ENCODE peak calls at places on chromosome X, in ten cellular contexts. One of them, this sample, is unnamed.

GRCh38 chrX:7146026-7146702 is 1.3 kb upstream of the STS start:
- DNase-seq in fibroblast of pulmonary artery: no peak
- DNase-seq in IMR-90: no peak
- DNase-seq in A549: no peak
- DNase-seq in heart left ventricle: no peak
- DNase-seq in HepG2: no peak
- DNase-seq in uterus: no peak
- DNase-seq in HFF-Myc: no peak
- DNase-seq in HCT116: no peak
- DNase-seq in neural progenitor cell: no peak
- DNase-seq in this sample: no peak

GRCh38 chrX:39890807-39891206 is 207.0 kb downstream of the BCOR start:
- DNase-seq in fibroblast of pulmonary artery: no peak
- DNase-seq in IMR-90: no peak
- DNase-seq in A549: no peak
- DNase-seq in heart left ventricle: peak
- DNase-seq in HepG2: no peak
- DNase-seq in uterus: no peak
- DNase-seq in HFF-Myc: no peak
- DNase-seq in HCT116: no peak
- DNase-seq in neural progenitor cell: no peak
- DNase-seq in this sample: no peak

GRCh38 chrX:144732588-144732987 is 514.7 kb upstream of the SPANXN1 start:
- DNase-seq in fibroblast of pulmonary artery: no peak
- DNase-seq in IMR-90: no peak
- DNase-seq in A549: no peak
- DNase-seq in heart left ventricle: no peak
- DNase-seq in HepG2: no peak
- DNase-seq in uterus: no peak
- DNase-seq in HFF-Myc: no peak
- DNase-seq in HCT116: no peak
- DNase-seq in neural progenitor cell: no peak
- DNase-seq in this sample: no peak

GRCh38 chrX:82081027-82081426 is 879.1 kb downstream of the SH3BGRL start:
- DNase-seq in fibroblast of pulmonary artery: no peak
- DNase-seq in IMR-90: no peak
- DNase-seq in A549: no peak
- DNase-seq in heart left ventricle: no peak
- DNase-seq in HepG2: no peak
- DNase-seq in uterus: no peak
- DNase-seq in HFF-Myc: no peak
- DNase-seq in HCT116: no peak
- DNase-seq in neural progenitor cell: peak
- DNase-seq in this sample: no peak

GRCh38 chrX:75115707-75116413 is 40.2 kb downstream of the ABCB7 start:
- DNase-seq in fibroblast of pulmonary artery: no peak
- DNase-seq in IMR-90: no peak
- DNase-seq in A549: no peak
- DNase-seq in heart left ventricle: no peak
- DNase-seq in HepG2: no peak
- DNase-seq in uterus: no peak
- DNase-seq in HFF-Myc: no peak
- DNase-seq in HCT116: no peak
- DNase-seq in neural progenitor cell: no peak
- DNase-seq in this sample: no peak

GRCh38 chrX:123959281-123960063 is 2.0 kb upstream of the STAG2 start:
- DNase-seq in fibroblast of pulmonary artery: peak
- DNase-seq in IMR-90: no peak
- DNase-seq in A549: peak
- DNase-seq in heart left ventricle: peak
- DNase-seq in HepG2: no peak
- DNase-seq in uterus: peak
- DNase-seq in HFF-Myc: no peak
- DNase-seq in HCT116: no peak
- DNase-seq in neural progenitor cell: peak
- DNase-seq in this sample: no peak

GRCh38 chrX:55715847-55716246 is 1.7 kb upstream of the RRAGB start:
- DNase-seq in fibroblast of pulmonary artery: no peak
- DNase-seq in IMR-90: no peak
- DNase-seq in A549: no peak
- DNase-seq in heart left ventricle: no peak
- DNase-seq in HepG2: peak
- DNase-seq in uterus: no peak
- DNase-seq in HFF-Myc: no peak
- DNase-seq in HCT116: no peak
- DNase-seq in neural progenitor cell: no peak
- DNase-seq in this sample: no peak

GRCh38 chrX:46837543-46838481 is 969 bp downstream of the RP2 start:
- DNase-seq in fibroblast of pulmonary artery: no peak
- DNase-seq in IMR-90: peak
- DNase-seq in A549: peak
- DNase-seq in heart left ventricle: no peak
- DNase-seq in HepG2: peak
- DNase-seq in uterus: no peak
- DNase-seq in HFF-Myc: no peak
- DNase-seq in HCT116: no peak
- DNase-seq in neural progenitor cell: no peak
- DNase-seq in this sample: no peak

GRCh38 chrX:67749536-67749935 is 205.7 kb downstream of the AR start:
- DNase-seq in fibroblast of pulmonary artery: no peak
- DNase-seq in IMR-90: no peak
- DNase-seq in A549: no peak
- DNase-seq in heart left ventricle: no peak
- DNase-seq in HepG2: no peak
- DNase-seq in uterus: no peak
- DNase-seq in HFF-Myc: no peak
- DNase-seq in HCT116: no peak
- DNase-seq in neural progenitor cell: no peak
- DNase-seq in this sample: no peak

GRCh38 chrX:129523076-129524055 is at the start of gene SMARCA1:
- DNase-seq in fibroblast of pulmonary artery: peak
- DNase-seq in IMR-90: peak
- DNase-seq in A549: peak
- DNase-seq in heart left ventricle: peak
- DNase-seq in HepG2: peak
- DNase-seq in uterus: peak
- DNase-seq in HFF-Myc: no peak
- DNase-seq in HCT116: peak
- DNase-seq in neural progenitor cell: peak
- DNase-seq in this sample: no peak

GRCh38 chrX:115344885-115345653 is 55.6 kb downstream of the LUZP4 start:
- DNase-seq in fibroblast of pulmonary artery: peak
- DNase-seq in IMR-90: peak
- DNase-seq in A549: peak
- DNase-seq in heart left ventricle: peak
- DNase-seq in HepG2: peak
- DNase-seq in uterus: peak
- DNase-seq in HFF-Myc: peak
- DNase-seq in HCT116: peak
- DNase-seq in neural progenitor cell: peak
- DNase-seq in this sample: peak

GRCh38 chrX:19624754-19625153 is 109.4 kb upstream of the MAP3K15 start:
- DNase-seq in fibroblast of pulmonary artery: no peak
- DNase-seq in IMR-90: peak
- DNase-seq in A549: no peak
- DNase-seq in heart left ventricle: no peak
- DNase-seq in HepG2: no peak
- DNase-seq in uterus: no peak
- DNase-seq in HFF-Myc: no peak
- DNase-seq in HCT116: no peak
- DNase-seq in neural progenitor cell: peak
- DNase-seq in this sample: no peak

GRCh38 chrX:71542411-71542810 is 9.5 kb downstream of the OGT start:
- DNase-seq in fibroblast of pulmonary artery: peak
- DNase-seq in IMR-90: peak
- DNase-seq in A549: no peak
- DNase-seq in heart left ventricle: no peak
- DNase-seq in HepG2: no peak
- DNase-seq in uterus: no peak
- DNase-seq in HFF-Myc: no peak
- DNase-seq in HCT116: no peak
- DNase-seq in neural progenitor cell: no peak
- DNase-seq in this sample: no peak

GRCh38 chrX:110145305-110145704 is 142.4 kb downstream of the TMEM164 start:
- DNase-seq in fibroblast of pulmonary artery: no peak
- DNase-seq in IMR-90: no peak
- DNase-seq in A549: no peak
- DNase-seq in heart left ventricle: no peak
- DNase-seq in HepG2: no peak
- DNase-seq in uterus: no peak
- DNase-seq in HFF-Myc: no peak
- DNase-seq in HCT116: no peak
- DNase-seq in neural progenitor cell: peak
- DNase-seq in this sample: no peak

GRCh38 chrX:109797311-109797975 is 64.4 kb upstream of the ACSL4 start:
- DNase-seq in fibroblast of pulmonary artery: peak
- DNase-seq in IMR-90: no peak
- DNase-seq in A549: no peak
- DNase-seq in heart left ventricle: no peak
- DNase-seq in HepG2: peak
- DNase-seq in uterus: no peak
- DNase-seq in HFF-Myc: no peak
- DNase-seq in HCT116: no peak
- DNase-seq in neural progenitor cell: no peak
- DNase-seq in this sample: no peak

GRCh38 chrX:38081926-38082708 is 75.8 kb downstream of the SYTL5 start:
- DNase-seq in fibroblast of pulmonary artery: no peak
- DNase-seq in IMR-90: no peak
- DNase-seq in A549: no peak
- DNase-seq in heart left ventricle: no peak
- DNase-seq in HepG2: no peak
- DNase-seq in uterus: no peak
- DNase-seq in HFF-Myc: no peak
- DNase-seq in HCT116: no peak
- DNase-seq in neural progenitor cell: no peak
- DNase-seq in this sample: no peak

GRCh38 chrX:38085797-38086196 is 79.4 kb downstream of the SYTL5 start:
- DNase-seq in fibroblast of pulmonary artery: no peak
- DNase-seq in IMR-90: no peak
- DNase-seq in A549: no peak
- DNase-seq in heart left ventricle: no peak
- DNase-seq in HepG2: no peak
- DNase-seq in uterus: no peak
- DNase-seq in HFF-Myc: no peak
- DNase-seq in HCT116: no peak
- DNase-seq in neural progenitor cell: no peak
- DNase-seq in this sample: no peak

GRCh38 chrX:38086451-38087215 is 80.3 kb downstream of the SYTL5 start:
- DNase-seq in fibroblast of pulmonary artery: no peak
- DNase-seq in IMR-90: no peak
- DNase-seq in A549: no peak
- DNase-seq in heart left ventricle: no peak
- DNase-seq in HepG2: no peak
- DNase-seq in uterus: no peak
- DNase-seq in HFF-Myc: no peak
- DNase-seq in HCT116: no peak
- DNase-seq in neural progenitor cell: no peak
- DNase-seq in this sample: no peak

DNA sequence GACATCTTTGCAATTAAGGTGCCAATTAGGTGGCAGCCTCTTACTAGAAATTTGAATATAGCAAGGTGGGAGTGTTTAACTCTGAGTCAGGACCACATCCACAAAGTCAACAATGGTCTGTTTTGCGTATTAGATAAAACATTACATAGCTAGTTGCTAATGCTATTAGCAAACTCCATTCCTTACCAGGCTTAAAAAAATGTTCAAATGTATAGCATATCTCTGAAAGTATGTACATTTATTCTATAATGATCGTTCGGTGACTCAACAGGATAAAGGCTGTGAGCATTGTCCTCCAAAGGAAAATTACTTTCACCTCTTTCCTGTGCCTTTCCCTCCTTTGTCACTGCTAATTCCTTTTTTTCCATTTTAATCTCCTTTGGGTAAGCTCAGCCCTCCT is 74.5 kb downstream of the SYTL5 start:
- DNase-seq in fibroblast of pulmonary artery: peak
- DNase-seq in IMR-90: peak
- DNase-seq in A549: no peak
- DNase-seq in heart left ventricle: no peak
- DNase-seq in HepG2: no peak
- DNase-seq in uterus: no peak
- DNase-seq in HFF-Myc: no peak
- DNase-seq in HCT116: no peak
- DNase-seq in neural progenitor cell: peak
- DNase-seq in this sample: no peak
- TF ChIP-seq CTCF in fibroblast of pulmonary artery: no peak
- TF ChIP-seq CTCF in IMR-90: no peak
- TF ChIP-seq CTCF in A549: no peak
- TF ChIP-seq CTCF in heart left ventricle: no peak
- TF ChIP-seq CTCF in HepG2: no peak
- TF ChIP-seq CTCF in uterus: no peak
- TF ChIP-seq CTCF in HFF-Myc: no peak
- TF ChIP-seq CTCF in HCT116: no peak
- TF ChIP-seq CTCF in neural progenitor cell: no peak
- TF ChIP-seq CTCF in this sample: no peak

DNA sequence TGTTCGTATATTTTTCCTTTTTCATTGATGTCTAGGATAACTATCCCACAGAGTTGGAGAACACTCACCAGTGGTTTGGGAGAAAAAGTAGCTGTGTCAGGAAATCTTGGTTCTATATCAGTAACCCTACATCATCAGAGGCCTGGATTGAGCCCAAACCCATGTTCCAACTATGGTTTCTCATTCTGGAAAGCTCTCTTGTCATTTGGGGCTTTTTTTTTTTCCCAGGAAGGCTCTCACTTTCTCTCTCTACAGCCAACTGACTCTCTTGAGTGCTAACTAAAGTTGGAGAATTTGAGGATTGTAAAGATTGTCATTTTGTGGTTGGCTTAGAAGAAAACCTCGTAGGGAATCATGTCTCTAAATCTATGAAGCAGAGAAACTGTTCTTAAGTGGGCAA is 228.1 kb upstream of the DIPK2B start:
- DNase-seq in fibroblast of pulmonary artery: no peak
- DNase-seq in IMR-90: no peak
- DNase-seq in A549: no peak
- DNase-seq in heart left ventricle: no peak
- DNase-seq in HepG2: no peak
- DNase-seq in uterus: no peak
- DNase-seq in HFF-Myc: no peak
- DNase-seq in HCT116: no peak
- DNase-seq in neural progenitor cell: no peak
- DNase-seq in this sample: no peak
- H3K4me3 ChIP-seq in fibroblast of pulmonary artery: no peak
- H3K4me3 ChIP-seq in IMR-90: no peak
- H3K4me3 ChIP-seq in A549: no peak
- H3K4me3 ChIP-seq in heart left ventricle: no peak
- H3K4me3 ChIP-seq in HepG2: no peak
- H3K4me3 ChIP-seq in uterus: no peak
- H3K4me3 ChIP-seq in HFF-Myc: no peak
- H3K4me3 ChIP-seq in HCT116: no peak
- H3K4me3 ChIP-seq in neural progenitor cell: no peak
- H3K4me3 ChIP-seq in this sample: no peak

GRCh38 chrX:70087857-70088256 is 25.6 kb downstream of the OTUD6A start:
- DNase-seq in fibroblast of pulmonary artery: peak
- DNase-seq in IMR-90: peak
- DNase-seq in A549: no peak
- DNase-seq in heart left ventricle: no peak
- DNase-seq in HepG2: no peak
- DNase-seq in uterus: no peak
- DNase-seq in HFF-Myc: no peak
- DNase-seq in HCT116: no peak
- DNase-seq in neural progenitor cell: no peak
- DNase-seq in this sample: no peak
- TF ChIP-seq CTCF in fibroblast of pulmonary artery: no peak
- TF ChIP-seq CTCF in IMR-90: no peak
- TF ChIP-seq CTCF in A549: no peak
- TF ChIP-seq CTCF in heart left ventricle: no peak
- TF ChIP-seq CTCF in HepG2: no peak
- TF ChIP-seq CTCF in uterus: no peak
- TF ChIP-seq CTCF in HFF-Myc: no peak
- TF ChIP-seq CTCF in HCT116: no peak
- TF ChIP-seq CTCF in neural progenitor cell: no peak
- TF ChIP-seq CTCF in this sample: no peak

GRCh38 chrX:1248381-1249061 is 20.1 kb upstream of the CSF2RA start:
- DNase-seq in fibroblast of pulmonary artery: no peak
- DNase-seq in IMR-90: no peak
- DNase-seq in A549: no peak
- DNase-seq in heart left ventricle: no peak
- DNase-seq in HepG2: peak
- DNase-seq in uterus: no peak
- DNase-seq in HFF-Myc: no peak
- DNase-seq in HCT116: no peak
- DNase-seq in neural progenitor cell: peak
- DNase-seq in this sample: no peak
- H3K4me3 ChIP-seq in fibroblast of pulmonary artery: no peak
- H3K4me3 ChIP-seq in IMR-90: no peak
- H3K4me3 ChIP-seq in A549: no peak
- H3K4me3 ChIP-seq in heart left ventricle: peak
- H3K4me3 ChIP-seq in HepG2: peak
- H3K4me3 ChIP-seq in uterus: no peak
- H3K4me3 ChIP-seq in HFF-Myc: peak
- H3K4me3 ChIP-seq in HCT116: peak
- H3K4me3 ChIP-seq in neural progenitor cell: peak
- H3K4me3 ChIP-seq in this sample: peak